ENCODE peak calls at places on chromosome 1, in four cellular contexts. One of them, this sample, is unnamed.

GRCh38 chr1:156291226-156292061 is 4.0 kb downstream of the GLMP start:
- DNase-seq in posterior cingulate gyrus: peak
- DNase-seq in NCI-H2029: peak
- DNase-seq in activated CD4-positive, alpha-beta T cell treated with anti-CD3 and anti-CD28 coated beads, Interleukin-2, amount 10 ng/mL, durations not matched to agents 7 days and 5 days: peak
- DNase-seq in this sample: peak

GRCh38 chr1:177975588-177976495 is 6.0 kb upstream of the SEC16B start:
- DNase-seq in posterior cingulate gyrus: no peak
- DNase-seq in NCI-H2029: no peak
- DNase-seq in activated CD4-positive, alpha-beta T cell treated with anti-CD3 and anti-CD28 coated beads, Interleukin-2, amount 10 ng/mL, durations not matched to agents 7 days and 5 days: no peak
- DNase-seq in this sample: no peak

GRCh38 chr1:91846007-91846620 is 39.8 kb downstream of the TGFBR3 start:
- DNase-seq in posterior cingulate gyrus: no peak
- DNase-seq in NCI-H2029: peak
- DNase-seq in activated CD4-positive, alpha-beta T cell treated with anti-CD3 and anti-CD28 coated beads, Interleukin-2, amount 10 ng/mL, durations not matched to agents 7 days and 5 days: no peak
- DNase-seq in this sample: peak

GRCh38 chr1:29975036-29975694 is 738.8 kb downstream of the PTPRU start:
- DNase-seq in posterior cingulate gyrus: no peak
- DNase-seq in NCI-H2029: no peak
- DNase-seq in activated CD4-positive, alpha-beta T cell treated with anti-CD3 and anti-CD28 coated beads, Interleukin-2, amount 10 ng/mL, durations not matched to agents 7 days and 5 days: no peak
- DNase-seq in this sample: no peak

GRCh38 chr1:184283999-184284398 is 102.8 kb upstream of the C1orf21 start:
- DNase-seq in posterior cingulate gyrus: peak
- DNase-seq in NCI-H2029: no peak
- DNase-seq in activated CD4-positive, alpha-beta T cell treated with anti-CD3 and anti-CD28 coated beads, Interleukin-2, amount 10 ng/mL, durations not matched to agents 7 days and 5 days: no peak
- DNase-seq in this sample: no peak

GRCh38 chr1:42165511-42166210 is 1.1 kb upstream of the GUCA2A start:
- DNase-seq in posterior cingulate gyrus: no peak
- DNase-seq in NCI-H2029: peak
- DNase-seq in activated CD4-positive, alpha-beta T cell treated with anti-CD3 and anti-CD28 coated beads, Interleukin-2, amount 10 ng/mL, durations not matched to agents 7 days and 5 days: no peak
- DNase-seq in this sample: peak

GRCh38 chr1:79040424-79041089 is 34.0 kb upstream of the ADGRL4 start:
- DNase-seq in posterior cingulate gyrus: no peak
- DNase-seq in NCI-H2029: no peak
- DNase-seq in activated CD4-positive, alpha-beta T cell treated with anti-CD3 and anti-CD28 coated beads, Interleukin-2, amount 10 ng/mL, durations not matched to agents 7 days and 5 days: no peak
- DNase-seq in this sample: no peak

GRCh38 chr1:108595510-108595909 is 35.6 kb downstream of the EEIG2 start:
- DNase-seq in posterior cingulate gyrus: no peak
- DNase-seq in NCI-H2029: no peak
- DNase-seq in activated CD4-positive, alpha-beta T cell treated with anti-CD3 and anti-CD28 coated beads, Interleukin-2, amount 10 ng/mL, durations not matched to agents 7 days and 5 days: no peak
- DNase-seq in this sample: no peak

GRCh38 chr1:18239671-18240070 is 132.1 kb downstream of the IGSF21 start:
- DNase-seq in posterior cingulate gyrus: no peak
- DNase-seq in NCI-H2029: peak
- DNase-seq in activated CD4-positive, alpha-beta T cell treated with anti-CD3 and anti-CD28 coated beads, Interleukin-2, amount 10 ng/mL, durations not matched to agents 7 days and 5 days: no peak
- DNase-seq in this sample: peak

GRCh38 chr1:156860639-156861423 is at the start of gene NTRK1:
- DNase-seq in posterior cingulate gyrus: peak
- DNase-seq in NCI-H2029: peak
- DNase-seq in activated CD4-positive, alpha-beta T cell treated with anti-CD3 and anti-CD28 coated beads, Interleukin-2, amount 10 ng/mL, durations not matched to agents 7 days and 5 days: peak
- DNase-seq in this sample: peak

GRCh38 chr1:70819785-70820184 is 227.8 kb downstream of the PTGER3 start:
- DNase-seq in posterior cingulate gyrus: no peak
- DNase-seq in NCI-H2029: no peak
- DNase-seq in activated CD4-positive, alpha-beta T cell treated with anti-CD3 and anti-CD28 coated beads, Interleukin-2, amount 10 ng/mL, durations not matched to agents 7 days and 5 days: no peak
- DNase-seq in this sample: no peak

GRCh38 chr1:6111571-6111970 is 65.9 kb downstream of the KCNAB2 start:
- DNase-seq in posterior cingulate gyrus: no peak
- DNase-seq in NCI-H2029: peak
- DNase-seq in activated CD4-positive, alpha-beta T cell treated with anti-CD3 and anti-CD28 coated beads, Interleukin-2, amount 10 ng/mL, durations not matched to agents 7 days and 5 days: no peak
- DNase-seq in this sample: peak

GRCh38 chr1:3597599-3597964 is 13.7 kb downstream of the MEGF6 start:
- DNase-seq in posterior cingulate gyrus: no peak
- DNase-seq in NCI-H2029: no peak
- DNase-seq in activated CD4-positive, alpha-beta T cell treated with anti-CD3 and anti-CD28 coated beads, Interleukin-2, amount 10 ng/mL, durations not matched to agents 7 days and 5 days: peak
- DNase-seq in this sample: no peak

GRCh38 chr1:21212126-21212525 is 35.4 kb upstream of the EIF4G3 start:
- DNase-seq in posterior cingulate gyrus: no peak
- DNase-seq in NCI-H2029: no peak
- DNase-seq in activated CD4-positive, alpha-beta T cell treated with anti-CD3 and anti-CD28 coated beads, Interleukin-2, amount 10 ng/mL, durations not matched to agents 7 days and 5 days: no peak
- DNase-seq in this sample: no peak

GRCh38 chr1:231075497-231075896 is 35.4 kb upstream of the FAM89A start:
- DNase-seq in posterior cingulate gyrus: no peak
- DNase-seq in NCI-H2029: no peak
- DNase-seq in activated CD4-positive, alpha-beta T cell treated with anti-CD3 and anti-CD28 coated beads, Interleukin-2, amount 10 ng/mL, durations not matched to agents 7 days and 5 days: no peak
- DNase-seq in this sample: no peak

GRCh38 chr1:198657550-198658064 is 18.8 kb downstream of the PTPRC start:
- DNase-seq in posterior cingulate gyrus: no peak
- DNase-seq in NCI-H2029: no peak
- DNase-seq in activated CD4-positive, alpha-beta T cell treated with anti-CD3 and anti-CD28 coated beads, Interleukin-2, amount 10 ng/mL, durations not matched to agents 7 days and 5 days: no peak
- DNase-seq in this sample: no peak

GRCh38 chr1:200890818-200891773 is 3.6 kb upstream of the INAVA start:
- DNase-seq in posterior cingulate gyrus: peak
- DNase-seq in NCI-H2029: no peak
- DNase-seq in activated CD4-positive, alpha-beta T cell treated with anti-CD3 and anti-CD28 coated beads, Interleukin-2, amount 10 ng/mL, durations not matched to agents 7 days and 5 days: no peak
- DNase-seq in this sample: peak

GRCh38 chr1:169779970-169780369 is 14.7 kb downstream of the METTL18 start:
- DNase-seq in posterior cingulate gyrus: no peak
- DNase-seq in NCI-H2029: no peak
- DNase-seq in activated CD4-positive, alpha-beta T cell treated with anti-CD3 and anti-CD28 coated beads, Interleukin-2, amount 10 ng/mL, durations not matched to agents 7 days and 5 days: no peak
- DNase-seq in this sample: no peak

GRCh38 chr1:155320661-155321576 is at the start of gene RUSC1:
- DNase-seq in posterior cingulate gyrus: peak
- DNase-seq in NCI-H2029: peak
- DNase-seq in activated CD4-positive, alpha-beta T cell treated with anti-CD3 and anti-CD28 coated beads, Interleukin-2, amount 10 ng/mL, durations not matched to agents 7 days and 5 days: peak
- DNase-seq in this sample: peak

GRCh38 chr1:170691258-170691657 is 27.3 kb downstream of the PRRX1 start:
- DNase-seq in posterior cingulate gyrus: no peak
- DNase-seq in NCI-H2029: no peak
- DNase-seq in activated CD4-positive, alpha-beta T cell treated with anti-CD3 and anti-CD28 coated beads, Interleukin-2, amount 10 ng/mL, durations not matched to agents 7 days and 5 days: no peak
- DNase-seq in this sample: no peak